ENCODE peak calls at places on chromosomes 12 and 14, in ten cellular contexts. One of them, this sample, is unnamed.
A peak's percentile ranks its signal among the peaks of the same experiment; 100 is the strongest.

GRCh38 chr14:102699416-102700110 is 77.7 kb upstream of the TRAF3 start:
- DNase-seq in GM12865: no peak
- DNase-seq in caudate nucleus: no peak
- DNase-seq in left lung: no peak
- DNase-seq in RWPE1: no peak
- DNase-seq in fibroblast of mammary gland: peak; percentile 40
- DNase-seq in progenitor cell of endocrine pancreas: no peak
- DNase-seq in nephron progenitor cell: no peak
- DNase-seq in activated CD4-positive, CD25-positive, alpha-beta regulatory T cell treated with anti-CD3 and anti-CD28 coated beads, Interleukin-2, amount 50 U/mL, for 72 hours: no peak
- DNase-seq in HEK293T: no peak
- DNase-seq in this sample: no peak

GRCh38 chr14:33191855-33192254 is 253.2 kb downstream of the NPAS3 start:
- DNase-seq in GM12865: no peak
- DNase-seq in nephron progenitor cell: no peak
- DNase-seq in HEK293T: no peak
- DNase-seq in caudate nucleus: no peak
- DNase-seq in activated CD4-positive, CD25-positive, alpha-beta regulatory T cell treated with anti-CD3 and anti-CD28 coated beads, Interleukin-2, amount 50 U/mL, for 72 hours: no peak
- DNase-seq in progenitor cell of endocrine pancreas: no peak
- DNase-seq in left lung: no peak
- DNase-seq in RWPE1: no peak
- DNase-seq in fibroblast of mammary gland: no peak
- DNase-seq in this sample: no peak

GRCh38 chr14:74875204-74875603 is 741 bp downstream of the PROX2 start:
- DNase-seq in RWPE1: no peak
- DNase-seq in GM12865: no peak
- DNase-seq in fibroblast of mammary gland: no peak
- DNase-seq in activated CD4-positive, CD25-positive, alpha-beta regulatory T cell treated with anti-CD3 and anti-CD28 coated beads, Interleukin-2, amount 50 U/mL, for 72 hours: no peak
- DNase-seq in HEK293T: no peak
- DNase-seq in caudate nucleus: no peak
- DNase-seq in nephron progenitor cell: no peak
- DNase-seq in left lung: no peak
- DNase-seq in progenitor cell of endocrine pancreas: no peak
- DNase-seq in this sample: no peak

GRCh38 chr14:22852940-22853767 is 16.8 kb downstream of the MMP14 start:
- DNase-seq in left lung: peak; percentile 96
- DNase-seq in fibroblast of mammary gland: peak; percentile 86
- DNase-seq in HEK293T: peak; percentile 84
- DNase-seq in activated CD4-positive, CD25-positive, alpha-beta regulatory T cell treated with anti-CD3 and anti-CD28 coated beads, Interleukin-2, amount 50 U/mL, for 72 hours: peak; percentile 97
- DNase-seq in progenitor cell of endocrine pancreas: peak; percentile 93
- DNase-seq in RWPE1: peak; percentile 51
- DNase-seq in caudate nucleus: peak; percentile 74
- DNase-seq in nephron progenitor cell: peak; percentile 95
- DNase-seq in GM12865: peak; percentile 91
- DNase-seq in this sample: no peak

GRCh38 chr14:100298551-100299237 is 7.5 kb downstream of the SLC25A29 start:
- DNase-seq in nephron progenitor cell: no peak
- DNase-seq in caudate nucleus: no peak
- DNase-seq in HEK293T: no peak
- DNase-seq in activated CD4-positive, CD25-positive, alpha-beta regulatory T cell treated with anti-CD3 and anti-CD28 coated beads, Interleukin-2, amount 50 U/mL, for 72 hours: no peak
- DNase-seq in left lung: peak; percentile 41
- DNase-seq in RWPE1: no peak
- DNase-seq in fibroblast of mammary gland: no peak
- DNase-seq in GM12865: no peak
- DNase-seq in progenitor cell of endocrine pancreas: no peak
- DNase-seq in this sample: no peak

GRCh38 chr12:51371295-51371953 is 19.8 kb downstream of the GALNT6 start:
- DNase-seq in progenitor cell of endocrine pancreas: peak; percentile 16
- DNase-seq in left lung: no peak
- DNase-seq in activated CD4-positive, CD25-positive, alpha-beta regulatory T cell treated with anti-CD3 and anti-CD28 coated beads, Interleukin-2, amount 50 U/mL, for 72 hours: no peak
- DNase-seq in caudate nucleus: no peak
- DNase-seq in RWPE1: peak; percentile 98
- DNase-seq in HEK293T: peak; percentile 55
- DNase-seq in nephron progenitor cell: peak; percentile 53
- DNase-seq in GM12865: no peak
- DNase-seq in fibroblast of mammary gland: peak; percentile 97
- DNase-seq in this sample: no peak

GRCh38 chr12:82966160-82966559 is 279.5 kb downstream of the TMTC2 start:
- DNase-seq in RWPE1: no peak
- DNase-seq in left lung: no peak
- DNase-seq in progenitor cell of endocrine pancreas: no peak
- DNase-seq in nephron progenitor cell: no peak
- DNase-seq in caudate nucleus: no peak
- DNase-seq in activated CD4-positive, CD25-positive, alpha-beta regulatory T cell treated with anti-CD3 and anti-CD28 coated beads, Interleukin-2, amount 50 U/mL, for 72 hours: no peak
- DNase-seq in fibroblast of mammary gland: no peak
- DNase-seq in GM12865: no peak
- DNase-seq in HEK293T: no peak
- DNase-seq in this sample: no peak

GRCh38 chr14:104094709-104095425 is 9.4 kb downstream of the ASPG start:
- DNase-seq in left lung: peak; percentile 92
- DNase-seq in nephron progenitor cell: peak; percentile 95
- DNase-seq in HEK293T: peak; percentile 91
- DNase-seq in fibroblast of mammary gland: peak; percentile 28
- DNase-seq in progenitor cell of endocrine pancreas: peak; percentile 91
- DNase-seq in RWPE1: peak; percentile 73
- DNase-seq in activated CD4-positive, CD25-positive, alpha-beta regulatory T cell treated with anti-CD3 and anti-CD28 coated beads, Interleukin-2, amount 50 U/mL, for 72 hours: peak; percentile 85
- DNase-seq in caudate nucleus: no peak
- DNase-seq in GM12865: peak; percentile 54
- DNase-seq in this sample: no peak

GRCh38 chr12:6069452-6070093 is 54.9 kb downstream of the VWF start:
- DNase-seq in left lung: no peak
- DNase-seq in nephron progenitor cell: no peak
- DNase-seq in GM12865: no peak
- DNase-seq in activated CD4-positive, CD25-positive, alpha-beta regulatory T cell treated with anti-CD3 and anti-CD28 coated beads, Interleukin-2, amount 50 U/mL, for 72 hours: no peak
- DNase-seq in fibroblast of mammary gland: peak; percentile 98
- DNase-seq in caudate nucleus: no peak
- DNase-seq in RWPE1: peak; percentile 73
- DNase-seq in progenitor cell of endocrine pancreas: no peak
- DNase-seq in HEK293T: no peak
- DNase-seq in this sample: no peak

GRCh38 chr14:63717704-63718103 is 10.2 kb downstream of the SGPP1 start:
- DNase-seq in fibroblast of mammary gland: peak; percentile 33
- DNase-seq in RWPE1: no peak
- DNase-seq in activated CD4-positive, CD25-positive, alpha-beta regulatory T cell treated with anti-CD3 and anti-CD28 coated beads, Interleukin-2, amount 50 U/mL, for 72 hours: no peak
- DNase-seq in HEK293T: no peak
- DNase-seq in caudate nucleus: no peak
- DNase-seq in nephron progenitor cell: no peak
- DNase-seq in GM12865: peak; percentile 19
- DNase-seq in progenitor cell of endocrine pancreas: no peak
- DNase-seq in left lung: no peak
- DNase-seq in this sample: no peak

GRCh38 chr12:123952037-123952436 is 20.6 kb downstream of the CCDC92 start:
- DNase-seq in progenitor cell of endocrine pancreas: no peak
- DNase-seq in HEK293T: no peak
- DNase-seq in left lung: no peak
- DNase-seq in fibroblast of mammary gland: no peak
- DNase-seq in nephron progenitor cell: no peak
- DNase-seq in activated CD4-positive, CD25-positive, alpha-beta regulatory T cell treated with anti-CD3 and anti-CD28 coated beads, Interleukin-2, amount 50 U/mL, for 72 hours: no peak
- DNase-seq in caudate nucleus: no peak
- DNase-seq in GM12865: no peak
- DNase-seq in RWPE1: no peak
- DNase-seq in this sample: no peak

GRCh38 chr12:113910751-113911272 is 55.3 kb downstream of the RBM19 start:
- DNase-seq in activated CD4-positive, CD25-positive, alpha-beta regulatory T cell treated with anti-CD3 and anti-CD28 coated beads, Interleukin-2, amount 50 U/mL, for 72 hours: no peak
- DNase-seq in progenitor cell of endocrine pancreas: no peak
- DNase-seq in left lung: no peak
- DNase-seq in GM12865: no peak
- DNase-seq in caudate nucleus: no peak
- DNase-seq in RWPE1: no peak
- DNase-seq in HEK293T: no peak
- DNase-seq in fibroblast of mammary gland: no peak
- DNase-seq in nephron progenitor cell: no peak
- DNase-seq in this sample: no peak

GRCh38 chr12:50785406-50785805 is 21.5 kb downstream of the ATF1 start:
- DNase-seq in RWPE1: no peak
- DNase-seq in left lung: no peak
- DNase-seq in caudate nucleus: no peak
- DNase-seq in progenitor cell of endocrine pancreas: no peak
- DNase-seq in GM12865: no peak
- DNase-seq in nephron progenitor cell: no peak
- DNase-seq in HEK293T: no peak
- DNase-seq in activated CD4-positive, CD25-positive, alpha-beta regulatory T cell treated with anti-CD3 and anti-CD28 coated beads, Interleukin-2, amount 50 U/mL, for 72 hours: no peak
- DNase-seq in fibroblast of mammary gland: no peak
- DNase-seq in this sample: no peak

GRCh38 chr14:61610900-61611299 is 84.4 kb upstream of the HIF1A start:
- DNase-seq in caudate nucleus: no peak
- DNase-seq in fibroblast of mammary gland: no peak
- DNase-seq in left lung: no peak
- DNase-seq in GM12865: no peak
- DNase-seq in progenitor cell of endocrine pancreas: no peak
- DNase-seq in nephron progenitor cell: no peak
- DNase-seq in HEK293T: no peak
- DNase-seq in RWPE1: no peak
- DNase-seq in activated CD4-positive, CD25-positive, alpha-beta regulatory T cell treated with anti-CD3 and anti-CD28 coated beads, Interleukin-2, amount 50 U/mL, for 72 hours: no peak
- DNase-seq in this sample: no peak